ENCODE peak calls at places on chromosome 14, in five cellular contexts. D, X, R, O and P are unnamed samples.

GRCh38 chr14:37167151-37168047 is 5.0 kb downstream of the SLC25A21 start:
- DNase-seq in X (no peak), R (no peak), O (no peak), D (no peak), P (no peak)

GRCh38 chr14:99879401-99880295 is 86.4 kb downstream of the EML1 start:
- DNase-seq in R (peak; percentile 86), O (no peak), D (peak; percentile 88), X (no peak), P (peak; percentile 53)

GRCh38 chr14:68495101-68495637 is 297.7 kb downstream of the ZFP36L1 start:
- DNase-seq in O (peak; percentile 81), X (no peak), D (no peak), R (peak; percentile 43), P (no peak)

GRCh38 chr14:100423421-100424010 is 100.4 kb downstream of the SLC25A47 start:
- DNase-seq in R (no peak), D (no peak), X (peak; percentile 77), O (no peak), P (no peak)

GRCh38 chr14:100592972-100593371 is 5.8 kb upstream of the BEGAIN start:
- DNase-seq in R (no peak), X (peak; percentile 24), D (no peak), O (no peak), P (no peak)

GRCh38 chr14:61559641-61560201 is 135.6 kb upstream of the HIF1A start:
- DNase-seq in X (peak; percentile 40), D (no peak), R (no peak), O (no peak), P (no peak)

GRCh38 chr14:81729622-81730021 is 196.0 kb upstream of the SEL1L start:
- DNase-seq in O (no peak), D (no peak), X (no peak), R (no peak), P (no peak)

GRCh38 chr14:69610020-69610858 is 1.2 kb upstream of the SUSD6 start:
- DNase-seq in X (no peak), O (no peak), D (no peak), R (no peak), P (no peak)

GRCh38 chr14:38252066-38252710 is 3.7 kb downstream of the CLEC14A start:
- DNase-seq in O (peak; percentile 78), R (peak; percentile 50), D (no peak), X (no peak), P (no peak)

GRCh38 chr14:103128631-103129300 is 5.5 kb downstream of the TNFAIP2 start:
- DNase-seq in X (peak; percentile 54), R (peak; percentile 81), D (no peak), O (no peak), P (no peak)

GRCh38 chr14:83757896-83758295 is 1772.0 kb upstream of the FLRT2 start:
- DNase-seq in X (no peak), D (peak; percentile 77), R (no peak), O (no peak), P (no peak)

GRCh38 chr14:65170768-65171251 is 68.5 kb upstream of the MAX start:
- DNase-seq in D (peak; percentile 81), X (peak; percentile 65), R (peak; percentile 80), O (peak; percentile 70), P (peak; percentile 76)

GRCh38 chr14:74891870-74892269 is 10.2 kb downstream of the DLST start:
- DNase-seq in D (peak; percentile 49), R (no peak), X (no peak), O (no peak), P (no peak)

GRCh38 chr14:70020350-70021170 is 141.3 kb downstream of the SMOC1 start:
- DNase-seq in R (no peak), O (peak; percentile 62), D (peak; percentile 32), X (no peak), P (no peak)

GRCh38 chr14:101721951-101722661 is 39.4 kb upstream of the PPP2R5C start:
- DNase-seq in X (no peak), D (no peak), O (peak; percentile 80), R (peak; percentile 89), P (no peak)

GRCh38 chr14:24634158-24634557 is at the start of gene GZMB:
- DNase-seq in D (peak; percentile 14), X (no peak), O (no peak), R (no peak), P (no peak)

GRCh38 chr14:74599201-74599809 is 12.7 kb downstream of the LTBP2 start:
- DNase-seq in X (no peak), D (peak; percentile 73), R (no peak), O (peak; percentile 29), P (peak; percentile 69)

GRCh38 chr14:69363964-69364363 is 34.1 kb downstream of the ERH start:
- DNase-seq in D (no peak), O (no peak), X (no peak), R (no peak), P (no peak)

GRCh38 chr14:49139593-49139992 is 446.6 kb downstream of the RPS29 start:
- DNase-seq in O (no peak), X (no peak), D (no peak), R (no peak), P (no peak)

GRCh38 chr14:76313303-76313702 is 62.6 kb upstream of the ESRRB start:
- DNase-seq in R (no peak), O (no peak), D (no peak), X (no peak), P (no peak)

GRCh38 chr14:20714593-20715250 is 26.2 kb downstream of the ANG start:
- DNase-seq in O (peak; percentile 67), D (peak; percentile 34), R (peak; percentile 39), X (no peak), P (no peak)

GRCh38 chr14:52877628-52878027 is 73.2 kb downstream of the FERMT2 start:
- DNase-seq in R (no peak), X (no peak), D (peak; percentile 72), O (peak; percentile 15), P (no peak)

GRCh38 chr14:101175731-101176534 is 272.4 kb upstream of the RTL1 start:
- DNase-seq in D (no peak), R (no peak), X (peak; percentile 7), O (no peak), P (no peak)

GRCh38 chr14:23163830-23164229 is 19.6 kb downstream of the SLC7A8 start:
- DNase-seq in O (no peak), X (no peak), D (no peak), R (no peak), P (no peak)

GRCh38 chr14:23362200-23362599 is 2.8 kb downstream of the EFS start:
- DNase-seq in X (no peak), R (peak; percentile 4), O (no peak), D (peak; percentile 45), P (no peak)

GRCh38 chr14:59296508-59296907 is 108.0 kb downstream of the DAAM1 start:
- DNase-seq in O (no peak), D (no peak), R (no peak), X (no peak), P (no peak)

GRCh38 chr14:23071975-23072539 is 14.7 kb upstream of the CDH24 start:
- DNase-seq in D (no peak), O (no peak), R (peak; percentile 69), X (no peak), P (no peak)

GRCh38 chr14:25406818-25407217 is 356.9 kb upstream of the STXBP6 start:
- DNase-seq in D (peak; percentile 8), R (peak; percentile 57), X (no peak), O (peak; percentile 48), P (peak; percentile 20)

GRCh38 chr14:74500417-74501134 is 7.0 kb downstream of the ISCA2 start:
- DNase-seq in X (no peak), O (no peak), D (no peak), R (no peak), P (no peak)

GRCh38 chr14:36423430-36423829 is 96.6 kb downstream of the NKX2-1 start:
- DNase-seq in X (no peak), O (no peak), R (no peak), D (no peak), P (no peak)

GRCh38 chr14:66315098-66315497 is 171.1 kb upstream of the CCDC196 start:
- DNase-seq in X (no peak), D (no peak), O (no peak), R (no peak), P (no peak)

GRCh38 chr14:66311058-66311457 is 175.1 kb upstream of the CCDC196 start:
- DNase-seq in X (no peak), D (no peak), O (no peak), R (no peak), P (no peak)

GRCh38 chr14:66311935-66312334 is 174.2 kb upstream of the CCDC196 start:
- DNase-seq in X (no peak), O (no peak), D (no peak), R (no peak), P (no peak)

GRCh38 chr14:66315548-66315947 is 170.6 kb upstream of the CCDC196 start:
- DNase-seq in D (no peak), X (no peak), O (no peak), R (no peak), P (no peak)
- TF ChIP-seq CTCF in D (no peak), X (no peak), O (no peak), R (peak; percentile 22), P (peak; percentile 42)

DNA sequence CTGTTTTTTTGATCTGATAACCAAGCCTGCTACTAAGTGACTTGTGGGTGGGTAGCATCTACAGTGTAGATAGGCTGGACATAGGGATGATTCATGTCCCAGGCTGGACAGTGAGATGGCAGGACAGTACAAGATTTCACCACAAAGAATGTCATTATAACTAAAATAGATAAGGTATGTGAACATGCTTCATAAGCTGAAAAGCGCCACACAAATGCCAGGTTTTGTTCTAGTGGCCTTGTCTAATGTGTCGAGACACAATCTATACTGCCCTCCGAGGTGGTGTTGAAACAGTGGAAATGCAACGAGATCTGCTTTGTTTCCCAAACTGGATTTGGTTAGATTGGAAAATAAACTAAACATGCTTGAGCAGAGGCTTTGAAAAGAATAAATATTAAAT is 4.4 kb downstream of the LGALS3 start:
- DNase-seq in X (peak; percentile 63), R (no peak), D (peak; percentile 43), O (peak; percentile 49), P (no peak)
- TF ChIP-seq CTCF in X (peak; percentile 58), R (no peak), D (peak; percentile 28), O (no peak), P (no peak)

GRCh38 chr14:39988939-39989338 is 556.7 kb upstream of the FBXO33 start:
- DNase-seq in X (no peak), R (peak; percentile 78), D (no peak), O (no peak), P (no peak)
- TF ChIP-seq CTCF in X (peak; percentile 51), R (peak; percentile 93), D (peak; percentile 8), O (no peak), P (no peak)

GRCh38 chr14:105979446-105979845 is 453.1 kb downstream of the TMEM121 start:
- DNase-seq in X (no peak), R (no peak), O (no peak), D (no peak), P (no peak)

GRCh38 chr14:105978618-105979295 is 452.4 kb downstream of the TMEM121 start:
- DNase-seq in D (no peak), X (no peak), R (no peak), O (no peak), P (no peak)

GRCh38 chr14:105980224-105980623 is 453.8 kb downstream of the TMEM121 start:
- DNase-seq in X (no peak), R (no peak), O (no peak), D (no peak), P (no peak)

GRCh38 chr14:105971593-105972500 is 445.5 kb downstream of the TMEM121 start:
- DNase-seq in R (no peak), O (no peak), X (no peak), D (no peak), P (no peak)

DNA sequence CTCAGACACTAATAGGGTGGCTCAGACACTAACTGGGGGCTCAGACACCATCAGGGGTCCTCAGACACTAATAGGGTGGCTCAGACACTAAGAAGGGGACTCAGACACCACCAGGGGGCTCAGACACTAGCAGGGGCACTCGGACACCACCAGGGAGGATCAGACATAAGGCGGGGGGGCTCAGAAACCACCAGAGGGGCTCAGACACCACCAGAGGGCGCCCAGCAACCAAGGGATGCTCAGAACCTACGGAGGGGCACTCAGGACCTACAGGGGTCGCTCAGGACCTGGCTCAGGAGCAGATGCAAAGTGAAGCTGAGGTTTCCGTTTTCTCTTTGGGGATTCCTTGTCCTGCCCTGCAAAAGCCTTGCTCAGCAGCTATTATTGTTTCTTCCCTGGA is 448.5 kb downstream of the TMEM121 start:
- DNase-seq in R (no peak), X (peak; percentile 72), O (no peak), D (no peak), P (peak; percentile 36)
- TF ChIP-seq CTCF in R (no peak), X (peak; percentile 59), O (no peak), D (no peak), P (peak; percentile 52)